ENCODE peak calls at places on chromosome 3, in nine cellular contexts. F is hepatocyte; N is MM.1S; P is CD4-positive, CD25-positive, alpha-beta regulatory T cell; M is cardiac muscle cell; U is dorsolateral prefrontal cortex; R is transverse colon; S is effector memory CD4-positive, alpha-beta T cell; X is stomach. C is an unnamed sample.
A peak's percentile ranks its signal among the peaks of the same experiment; 100 is the strongest.

GRCh38 chr3:71310595-71311319 is 272.8 kb downstream of the FOXP1 start:
- DNase-seq in F (no peak), N (no peak), P (no peak), M (no peak), U (no peak), R (peak; percentile 14), S (no peak), X (no peak), C (no peak)

GRCh38 chr3:143170676-143171075 is 51.1 kb downstream of the CHST2 start:
- DNase-seq in F (no peak), N (no peak), P (no peak), M (no peak), U (no peak), R (no peak), S (no peak), X (no peak), C (no peak)

GRCh38 chr3:46470831-46471230 is 6.1 kb upstream of the LTF start:
- DNase-seq in F (no peak), N (no peak), P (no peak), M (no peak), U (no peak), R (no peak), S (no peak), X (no peak), C (no peak)

GRCh38 chr3:64575211-64575844 is 112.5 kb downstream of the ADAMTS9 start:
- DNase-seq in F (peak; percentile 17), N (peak; percentile 32), P (no peak), M (no peak), U (no peak), R (no peak), S (no peak), X (no peak), C (no peak)

GRCh38 chr3:195114026-195114425 is 156.9 kb downstream of the XXYLT1 start:
- DNase-seq in F (no peak), N (no peak), P (no peak), M (no peak), U (no peak), R (no peak), S (no peak), X (no peak), C (no peak)

GRCh38 chr3:10242182-10243065 is 5.8 kb upstream of the TATDN2 start:
- DNase-seq in F (no peak), N (no peak), P (peak; percentile 55), M (no peak), U (no peak), R (peak; percentile 54), S (peak; percentile 67), X (no peak), C (no peak)

GRCh38 chr3:159823763-159824162 is 164.9 kb upstream of the IL12A start:
- DNase-seq in F (no peak), N (no peak), P (no peak), M (no peak), U (no peak), R (no peak), S (no peak), X (no peak), C (no peak)

GRCh38 chr3:155425351-155425750 is 131.9 kb upstream of the STRIT1 start:
- DNase-seq in F (no peak), N (no peak), P (no peak), M (no peak), U (no peak), R (no peak), S (no peak), X (no peak), C (no peak)

GRCh38 chr3:30311781-30312180 is 294.6 kb upstream of the TGFBR2 start:
- DNase-seq in F (no peak), N (no peak), P (no peak), M (peak; percentile 5), U (peak; percentile 54), R (no peak), S (no peak), X (peak; percentile 54), C (no peak)

GRCh38 chr3:108130705-108131104 is 39.9 kb upstream of the CD47 start:
- DNase-seq in F (no peak), N (no peak), P (no peak), M (no peak), U (no peak), R (no peak), S (no peak), X (no peak), C (no peak)

GRCh38 chr3:77682162-77682561 is 642.3 kb downstream of the ROBO2 start:
- DNase-seq in F (no peak), N (no peak), P (no peak), M (no peak), U (no peak), R (no peak), S (no peak), X (no peak), C (no peak)

GRCh38 chr3:165753560-165753959 is 83.7 kb downstream of the BCHE start:
- DNase-seq in F (no peak), N (no peak), P (no peak), M (no peak), U (no peak), R (no peak), S (no peak), X (no peak), C (no peak)

GRCh38 chr3:38334656-38335055 is 11.9 kb upstream of the XYLB start:
- DNase-seq in F (no peak), N (no peak), P (no peak), M (peak; percentile 9), U (no peak), R (no peak), S (no peak), X (no peak), C (no peak)

GRCh38 chr3:46538803-46539442 is 27.2 kb downstream of the LRRC2 start:
- DNase-seq in F (no peak), N (peak; percentile 97), P (peak; percentile 66), M (peak; percentile 68), U (no peak), R (peak; percentile 83), S (peak; percentile 75), X (peak; percentile 63), C (peak; percentile 11)

GRCh38 chr3:183826854-183827253 is 1.5 kb upstream of the MAP6D1 start:
- DNase-seq in F (no peak), N (no peak), P (no peak), M (no peak), U (no peak), R (no peak), S (no peak), X (no peak), C (no peak)

GRCh38 chr3:124486324-124486723 is 243.9 kb upstream of the UMPS start:
- DNase-seq in F (no peak), N (no peak), P (no peak), M (peak; percentile 20), U (no peak), R (no peak), S (no peak), X (no peak), C (no peak)

DNA sequence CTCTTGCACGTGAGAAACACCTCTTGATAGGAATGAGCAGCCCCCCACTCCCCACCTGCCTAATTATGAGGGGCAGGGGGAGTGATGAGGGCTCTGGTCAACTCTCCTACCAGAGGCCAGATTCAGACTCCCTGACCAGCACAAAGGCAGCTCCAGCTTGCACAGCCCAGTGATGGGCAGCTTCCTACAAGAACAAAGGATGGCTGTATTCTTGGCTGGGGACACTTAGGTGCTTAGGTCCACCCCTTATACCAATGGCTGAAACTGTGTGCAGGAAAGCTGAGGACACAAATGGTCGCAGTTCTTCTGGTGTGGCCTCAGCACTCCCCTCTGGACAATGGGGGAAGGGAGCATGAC is 81.8 kb downstream of the IQSEC1 start:
- DNase-seq in F (no peak), N (no peak), P (no peak), M (no peak), U (no peak), R (no peak), S (no peak), X (no peak), C (no peak)
- H3K27ac ChIP-seq in F (peak overlapping the region; percentile 80), N (no peak overlapping the region), P (peak overlapping the region; percentile 5), M (no peak overlapping the region), U (peak overlapping the region; percentile 32), R (no peak overlapping the region), S (no peak overlapping the region), X (peak overlapping the region; percentile 19), C (no peak overlapping the region)

GRCh38 chr3:52432631-52433030 is 12.3 kb downstream of the SEMA3G start:
- DNase-seq in F (no peak), N (no peak), P (no peak), M (peak; percentile 66), U (no peak), R (no peak), S (no peak), X (no peak), C (no peak)
- H3K27ac ChIP-seq in F (no peak overlapping the region), N (no peak overlapping the region), P (peak overlapping the region; percentile 72), M (peak overlapping the region; percentile 85), U (no peak overlapping the region), R (no peak overlapping the region), S (no peak overlapping the region), X (no peak overlapping the region), C (no peak overlapping the region)

GRCh38 chr3:43288850-43289249 is 2.5 kb downstream of the SNRK start:
- DNase-seq in F (no peak), N (no peak), P (no peak), M (no peak), U (no peak), R (no peak), S (no peak), X (no peak), C (no peak)

GRCh38 chr3:43288366-43288765 is 2.0 kb downstream of the SNRK start:
- DNase-seq in F (no peak), N (peak; percentile 76), P (no peak), M (no peak), U (no peak), R (no peak), S (no peak), X (no peak), C (no peak)

GRCh38 chr3:43286886-43287301 is 554 bp downstream of the SNRK start:
- DNase-seq in F (peak; percentile 75), N (peak; percentile 36), P (peak; percentile 37), M (peak; percentile 57), U (no peak), R (peak; percentile 34), S (no peak), X (no peak), C (no peak)

GRCh38 chr3:43286115-43286885 is at the start of gene SNRK:
- DNase-seq in F (peak; percentile 94), N (peak; percentile 86), P (peak; percentile 87), M (peak; percentile 92), U (peak; percentile 86), R (peak; percentile 94), S (peak; percentile 88), X (peak; percentile 94), C (peak; percentile 84)

DNA sequence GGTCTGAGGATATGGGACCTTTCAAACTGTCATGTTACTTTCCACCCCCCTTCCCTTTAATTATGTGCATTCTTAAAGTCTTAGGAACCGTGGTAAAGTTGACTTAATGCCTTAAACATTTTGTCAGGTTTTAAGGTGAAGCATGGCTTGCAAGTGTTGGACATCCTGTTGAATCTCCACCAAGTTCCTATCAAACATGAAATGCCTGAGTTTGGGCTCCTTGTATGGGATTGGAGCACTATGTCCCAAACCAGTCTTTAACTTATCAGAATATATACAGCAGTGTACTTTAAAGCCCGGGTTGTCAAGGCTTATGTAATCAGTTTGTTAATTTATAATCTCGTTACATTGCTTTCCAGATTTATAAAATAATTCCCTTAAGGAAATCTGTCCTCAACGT is 1.2 kb downstream of the SNRK start:
- DNase-seq in F (no peak), N (peak; percentile 23), P (no peak), M (no peak), U (no peak), R (no peak), S (no peak), X (no peak), C (no peak)
- H3K27ac ChIP-seq in F (peak overlapping the region; percentile 82), N (peak overlapping the region; percentile 44), P (peak overlapping the region; percentile 89), M (no peak overlapping the region), U (peak overlapping the region; percentile 71), R (peak overlapping the region; percentile 95), S (peak overlapping the region; percentile 88), X (peak overlapping the region; percentile 100), C (peak overlapping the region; percentile 67)

GRCh38 chr3:18215639-18216038 is 209.5 kb downstream of the SATB1 start:
- DNase-seq in F (no peak), N (no peak), P (no peak), M (no peak), U (no peak), R (no peak), S (no peak), X (no peak), C (no peak)
- H3K27ac ChIP-seq in F (no peak overlapping the region), N (no peak overlapping the region), P (peak overlapping the region; percentile 10), M (no peak overlapping the region), U (no peak overlapping the region), R (no peak overlapping the region), S (no peak overlapping the region), X (no peak overlapping the region), C (no peak overlapping the region)

C was measured in caudate nucleus.